ENCODE peak calls at places on chromosomes 5 and 9, in four cellular contexts. O is A549, E is K562, D is HepG2. J is an unnamed sample.

GRCh38 chr5:6805835-6806234 is 92.6 kb downstream of the TENT4A start:
- DNase-seq in E (no peak), O (no peak), D (no peak), J (no peak)

GRCh38 chr5:40904205-40904993 is 4.9 kb upstream of the C7 start:
- DNase-seq in D (peak; percentile 71), E (peak; percentile 75), O (peak; percentile 58), J (peak; percentile 83)

GRCh38 chr5:34582364-34582763 is 73.8 kb upstream of the RAI14 start:
- DNase-seq in O (no peak), D (no peak), E (peak; percentile 43), J (no peak)

GRCh38 chr9:84068872-84069271 is 88.3 kb downstream of the RMI1 start:
- DNase-seq in O (no peak), D (no peak), E (no peak), J (no peak)

GRCh38 chr9:131813116-131813515 is 73.2 kb upstream of the RAPGEF1 start:
- DNase-seq in E (no peak), O (no peak), D (no peak), J (peak; percentile 61)

GRCh38 chr9:79687131-79687447 is 115.3 kb downstream of the TLE4 start:
- DNase-seq in E (no peak), D (no peak), O (no peak), J (no peak)

GRCh38 chr9:35448511-35448910 is 41.4 kb upstream of the RUSC2 start:
- DNase-seq in D (peak; percentile 24), E (no peak), O (no peak), J (no peak)

GRCh38 chr5:153619706-153620105 is 129.2 kb downstream of the GRIA1 start:
- DNase-seq in D (no peak), E (no peak), O (no peak), J (peak; percentile 69)

GRCh38 chr9:81526587-81526986 is 162.8 kb downstream of the TLE1 start:
- DNase-seq in O (no peak), E (no peak), D (no peak), J (peak; percentile 93)

GRCh38 chr5:61301820-61302563 is 30.1 kb upstream of the ZSWIM6 start:
- DNase-seq in E (no peak), D (peak; percentile 98), O (peak; percentile 90), J (peak; percentile 100)

GRCh38 chr5:74164725-74165226 is 475.8 kb downstream of the ENC1 start:
- DNase-seq in D (no peak), O (no peak), E (no peak), J (no peak)

GRCh38 chr5:135382131-135382530 is 16.9 kb downstream of the MACROH2A1 start:
- DNase-seq in D (no peak), E (peak; percentile 25), O (no peak), J (no peak)

GRCh38 chr9:26863074-26863473 is 29.5 kb downstream of the CAAP1 start:
- DNase-seq in E (no peak), O (peak; percentile 12), D (peak; percentile 5), J (peak; percentile 2)

GRCh38 chr9:89635007-89635742 is 30.4 kb downstream of the GADD45G start:
- DNase-seq in O (no peak), D (no peak), E (no peak), J (peak; percentile 40)

GRCh38 chr9:14314929-14315753 is 1.2 kb upstream of the NFIB start:
- DNase-seq in O (peak; percentile 70), D (peak; percentile 38), E (peak; percentile 77), J (peak; percentile 34)

GRCh38 chr9:124423591-124423990 is 8.3 kb upstream of the PSMB7 start:
- DNase-seq in D (no peak), E (peak; percentile 24), O (no peak), J (no peak)

GRCh38 chr5:151075698-151076331 is 5.0 kb downstream of the TNIP1 start:
- DNase-seq in O (no peak), D (no peak), E (no peak), J (peak; percentile 61)

GRCh38 chr9:111952559-111952958 is 55.9 kb downstream of the UGCG start:
- DNase-seq in D (no peak), E (no peak), O (no peak), J (peak; percentile 96)

GRCh38 chr5:57681942-57682341 is 199.3 kb upstream of the ACTBL2 start:
- DNase-seq in D (no peak), O (no peak), E (no peak), J (peak; percentile 55)

GRCh38 chr5:147223951-147224791 is 10.7 kb upstream of the STK32A start:
- DNase-seq in D (peak; percentile 8), O (peak; percentile 27), E (peak; percentile 13), J (peak; percentile 42)

GRCh38 chr5:17238521-17239041 is 21.1 kb downstream of the BASP1 start:
- DNase-seq in D (no peak), E (no peak), O (no peak), J (peak; percentile 82)

GRCh38 chr9:124217839-124218437 is 39.8 kb upstream of the NEK6 start:
- DNase-seq in E (no peak), D (no peak), O (no peak), J (no peak)

GRCh38 chr9:135391759-135392158 is 87.8 kb upstream of the PPP1R26 start:
- DNase-seq in O (no peak), E (no peak), D (no peak), J (no peak)

GRCh38 chr9:136378171-136379002 is 4.9 kb upstream of the CARD9 start:
- DNase-seq in O (no peak), E (no peak), D (no peak), J (no peak)

GRCh38 chr9:132008184-132008781 is 71.4 kb downstream of the MED27 start:
- DNase-seq in D (no peak), O (peak; percentile 72), E (no peak), J (peak; percentile 70)

GRCh38 chr5:151612689-151613427 is 21.7 kb upstream of the FAT2 start:
- DNase-seq in D (no peak), E (no peak), O (peak; percentile 52), J (peak; percentile 11)

GRCh38 chr9:134408389-134408788 is 82.1 kb downstream of the RXRA start:
- DNase-seq in O (no peak), D (no peak), E (no peak), J (no peak)

GRCh38 chr5:142931896-142932686 is 161.9 kb downstream of the ARHGAP26 start:
- DNase-seq in D (no peak), E (no peak), O (no peak), J (no peak)

GRCh38 chr9:92468206-92468605 is 14.1 kb downstream of the ASPN start:
- DNase-seq in O (no peak), D (no peak), E (no peak), J (peak; percentile 66)

GRCh38 chr9:122100756-122101155 is 7.6 kb upstream of the TTLL11 start:
- DNase-seq in E (no peak), O (no peak), D (no peak), J (no peak)

GRCh38 chr5:97544279-97545077 is 361.4 kb upstream of the RIOK2 start:
- DNase-seq in D (no peak), O (no peak), E (no peak), J (peak; percentile 37)

GRCh38 chr5:145118109-145118508 is 717.0 kb downstream of the PRELID2 start:
- DNase-seq in D (no peak), O (no peak), E (no peak), J (no peak)

GRCh38 chr9:2093920-2094597 is 78.9 kb downstream of the SMARCA2 start:
- DNase-seq in D (no peak), O (no peak), E (no peak), J (peak; percentile 78)

GRCh38 chr5:38667499-38667776 is 111.0 kb upstream of the LIFR start:
- DNase-seq in E (no peak), O (no peak), D (no peak), J (no peak)

GRCh38 chr5:77133061-77133758 is 46.1 kb upstream of the ZBED3 start:
- DNase-seq in D (peak; percentile 45), E (no peak), O (peak; percentile 84), J (peak; percentile 97)

GRCh38 chr5:77128411-77129061 is 41.5 kb upstream of the ZBED3 start:
- DNase-seq in E (no peak), D (no peak), O (no peak), J (no peak)

DNA sequence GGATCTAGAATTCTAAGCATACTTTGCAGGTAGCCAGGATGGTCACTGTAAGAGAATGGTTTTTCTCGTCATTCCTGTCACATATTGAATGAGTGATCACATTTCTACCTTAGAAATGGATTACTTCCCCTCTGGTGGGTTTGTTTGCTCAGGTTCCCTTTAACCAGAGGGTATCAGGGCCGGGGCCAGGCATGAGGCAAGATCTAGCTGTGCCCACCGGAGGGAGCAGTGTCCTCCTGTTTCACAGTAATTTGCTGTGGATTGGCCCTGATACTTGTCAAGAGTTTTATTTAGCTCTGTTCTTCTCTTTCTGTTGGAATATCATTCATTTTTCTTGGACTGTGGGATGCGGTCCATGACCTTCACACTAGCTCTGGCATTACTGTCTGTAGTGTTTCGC is 42.3 kb upstream of the ZBED3 start:
- DNase-seq in O (peak; percentile 19), E (no peak), D (peak; percentile 21), J (peak; percentile 13)
- TF ChIP-seq MAZ in O (no peak), E (no peak), D (no peak), J (no peak)

DNA sequence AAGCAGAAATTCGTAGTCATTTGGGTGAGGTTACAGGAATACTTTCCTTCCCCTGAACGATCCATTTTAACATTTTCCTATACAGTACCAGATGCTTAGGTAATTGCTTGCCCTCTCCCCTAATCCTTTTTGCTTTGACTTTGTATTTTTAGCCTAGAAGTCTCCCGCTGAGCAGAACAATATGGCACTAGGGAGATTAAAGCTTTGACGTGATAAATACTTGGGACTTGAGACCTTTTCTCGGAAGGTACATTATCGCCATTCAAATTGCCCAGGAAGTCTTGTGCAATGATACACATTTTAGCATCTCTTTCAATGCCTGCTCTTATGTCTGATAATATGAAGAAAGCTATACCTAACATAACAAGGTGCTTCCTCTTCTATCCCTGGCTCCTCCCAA is 22.9 kb upstream of the SPATA31C2 start:
- DNase-seq in D (no peak), O (no peak), E (peak; percentile 35), J (no peak)
- TF ChIP-seq MAZ in D (no peak), O (no peak), E (no peak), J (no peak)

GRCh38 chr5:42767491-42768105 is 11.0 kb downstream of the CCDC152 start:
- DNase-seq in O (no peak), E (peak; percentile 26), D (peak; percentile 19), J (peak; percentile 13)
- TF ChIP-seq MAZ in O (no peak), E (no peak), D (no peak), J (no peak)

GRCh38 chr5:75465480-75465879 is 45.9 kb downstream of the CERT1 start:
- DNase-seq in O (no peak), E (no peak), D (no peak), J (peak; percentile 25)
- TF ChIP-seq MAZ in O (no peak), E (no peak), D (no peak), J (no peak)

GRCh38 chr9:130041648-130042405 is 1.2 kb downstream of the FNBP1 start:
- DNase-seq in D (no peak), O (no peak), E (no peak), J (peak; percentile 21)
- TF ChIP-seq MAZ in D (no peak), O (no peak), E (no peak), J (no peak)